ENCODE peak calls at places on chromosomes 2 and 18, in eight cellular contexts. N is kidney epithelial cell, I is heart left ventricle, R is AG09309, W is activated B cell treated with CpG ODN at 0.5 μM for 24 hours, T is HFFc6, F is uterus, Q is tibial nerve. S is an unnamed sample.

GRCh38 chr18:50092250-50092780 is 102.6 kb downstream of the MYO5B start:
- DNase-seq in N (no peak), I (no peak), T (no peak), Q (no peak), F (no peak), R (no peak), W (no peak), S (no peak)

GRCh38 chr18:394997-395383 is 105.5 kb downstream of the COLEC12 start:
- DNase-seq in R (peak), F (peak), N (peak), Q (no peak), T (peak), W (no peak), I (no peak), S (no peak)

GRCh38 chr2:60641866-60642788 is 88.7 kb upstream of the BCL11A start:
- DNase-seq in R (peak), T (peak), W (no peak), F (no peak), I (no peak), N (no peak), Q (peak), S (no peak)

GRCh38 chr2:25146896-25147295 is 21.5 kb downstream of the POMC start:
- DNase-seq in I (no peak), T (no peak), W (no peak), R (no peak), N (no peak), Q (no peak), F (no peak), S (no peak)

GRCh38 chr2:224982226-224982625 is 60.0 kb downstream of the DOCK10 start:
- DNase-seq in R (no peak), F (no peak), Q (no peak), N (no peak), I (no peak), W (no peak), T (no peak), S (no peak)

GRCh38 chr2:234494361-234495075 is 2.4 kb downstream of the ARL4C start:
- DNase-seq in Q (no peak), F (no peak), I (no peak), W (no peak), R (no peak), T (no peak), N (no peak), S (no peak)

GRCh38 chr2:58131191-58132011 is 84.8 kb downstream of the VRK2 start:
- DNase-seq in R (no peak), I (peak), N (no peak), T (no peak), Q (peak), W (no peak), F (peak), S (no peak)

GRCh38 chr2:71880846-71881610 is 266.6 kb downstream of the CYP26B1 start:
- DNase-seq in T (peak), R (no peak), N (no peak), W (no peak), I (no peak), F (peak), Q (peak), S (peak)

GRCh38 chr18:56541340-56541739 is 97.1 kb downstream of the TXNL1 start:
- DNase-seq in W (no peak), N (no peak), Q (no peak), F (no peak), I (no peak), T (no peak), R (no peak), S (no peak)

GRCh38 chr2:10375570-10376266 is 72.4 kb downstream of the ODC1 start:
- DNase-seq in R (no peak), F (no peak), Q (no peak), W (no peak), I (no peak), N (no peak), T (no peak), S (no peak)

GRCh38 chr2:25034081-25034480 is 7.8 kb upstream of the EFR3B start:
- DNase-seq in R (no peak), I (no peak), N (no peak), Q (no peak), T (no peak), F (no peak), W (no peak), S (no peak)

GRCh38 chr2:64770137-64770780 is 116.5 kb upstream of the SERTAD2 start:
- DNase-seq in T (peak), R (no peak), N (no peak), F (no peak), W (no peak), Q (no peak), I (no peak), S (no peak)

GRCh38 chr2:165287083-165287778 is 48.0 kb downstream of the SCN2A start:
- DNase-seq in I (no peak), F (no peak), R (no peak), W (no peak), N (no peak), Q (no peak), T (no peak), S (no peak)

GRCh38 chr2:233353769-233354499 is at the start of gene DGKD:
- DNase-seq in R (no peak), N (no peak), Q (peak), F (peak), W (peak), I (peak), T (no peak), S (peak)

GRCh38 chr18:11042247-11042646 is 107.1 kb downstream of the PIEZO2 start:
- DNase-seq in W (no peak), R (no peak), Q (no peak), I (peak), N (no peak), F (no peak), T (no peak), S (no peak)

GRCh38 chr2:30509716-30510115 is 62.7 kb downstream of the LCLAT1 start:
- DNase-seq in F (no peak), R (no peak), W (no peak), T (no peak), Q (no peak), N (no peak), I (no peak), S (no peak)

GRCh38 chr18:32548688-32549087 is 78.0 kb upstream of the GAREM1 start:
- DNase-seq in R (no peak), I (no peak), T (no peak), W (no peak), Q (no peak), F (no peak), N (no peak), S (no peak)

GRCh38 chr2:95345415-95346235 is 48.5 kb downstream of the KCNIP3 start:
- DNase-seq in N (no peak), W (peak), I (peak), Q (peak), T (peak), F (peak), R (peak), S (peak)

GRCh38 chr18:3679254-3679653 is 229.3 kb downstream of the TGIF1 start:
- DNase-seq in T (no peak), R (no peak), Q (no peak), N (no peak), F (no peak), W (no peak), I (no peak), S (no peak)

GRCh38 chr2:64220285-64220684 is 76.1 kb upstream of the PELI1 start:
- DNase-seq in R (no peak), Q (no peak), W (no peak), F (no peak), I (no peak), T (no peak), N (no peak), S (no peak)

GRCh38 chr2:19035238-19035637 is 323.2 kb downstream of the OSR1 start:
- DNase-seq in I (peak), W (no peak), N (no peak), F (peak), R (no peak), Q (peak), T (no peak), S (no peak)

GRCh38 chr2:6760132-6760531 is 105.6 kb downstream of the CMPK2 start:
- DNase-seq in N (no peak), T (no peak), F (no peak), Q (no peak), W (no peak), R (no peak), I (no peak), S (no peak)

GRCh38 chr2:199433204-199433832 is 24.4 kb downstream of the SATB2 start:
- DNase-seq in R (no peak), F (no peak), T (no peak), I (no peak), N (no peak), Q (no peak), W (no peak), S (no peak)

GRCh38 chr2:1817256-1818127 is 73.2 kb upstream of the PXDN start:
- DNase-seq in T (peak), W (peak), I (peak), N (peak), Q (peak), F (peak), R (peak), S (peak)

GRCh38 chr2:101775092-101775491 is 77.6 kb downstream of the MAP4K4 start:
- DNase-seq in Q (no peak), W (no peak), I (no peak), R (no peak), F (no peak), N (no peak), T (no peak), S (no peak)

GRCh38 chr2:30763151-30763660 is 44.0 kb downstream of the CAPN13 start:
- DNase-seq in T (peak), I (no peak), Q (no peak), R (no peak), N (no peak), W (no peak), F (no peak), S (no peak)

GRCh38 chr2:60544059-60544458 is 9.4 kb downstream of the BCL11A start:
- DNase-seq in F (no peak), I (no peak), T (no peak), Q (no peak), W (no peak), R (no peak), N (no peak), S (no peak)

GRCh38 chr18:23258566-23259265 is 123.4 kb downstream of the CABLES1 start:
- DNase-seq in I (no peak), Q (no peak), R (no peak), T (no peak), N (no peak), W (no peak), F (no peak), S (no peak)

GRCh38 chr2:73981081-73981968 is 3.4 kb upstream of the TET3 start:
- DNase-seq in W (peak), I (peak), T (no peak), Q (no peak), F (no peak), R (no peak), N (no peak), S (no peak)

GRCh38 chr2:132741754-132742153 is 71.7 kb upstream of the LYPD1 start:
- DNase-seq in R (no peak), F (no peak), T (no peak), N (no peak), W (no peak), I (no peak), Q (no peak), S (no peak)

GRCh38 chr18:8754995-8755955 is 49.9 kb downstream of the MTCL1 start:
- DNase-seq in F (no peak), I (no peak), R (no peak), N (no peak), T (peak), Q (no peak), W (no peak), S (no peak)

GRCh38 chr2:11357428-11357972 is 13.1 kb upstream of the ROCK2 start:
- DNase-seq in T (no peak), N (no peak), I (no peak), R (no peak), Q (no peak), F (no peak), W (no peak), S (no peak)

GRCh38 chr18:32393407-32393806 is 77.3 kb downstream of the GAREM1 start:
- DNase-seq in R (no peak), I (no peak), T (no peak), N (no peak), W (no peak), Q (no peak), F (no peak), S (no peak)

GRCh38 chr18:62523631-62524442 is 1.0 kb downstream of the ZCCHC2 start:
- DNase-seq in N (no peak), Q (peak), T (peak), F (peak), I (peak), W (no peak), R (no peak), S (peak)

GRCh38 chr2:116917196-116917595 is 897.3 kb upstream of the DDX18 start:
- DNase-seq in T (no peak), W (no peak), N (no peak), I (no peak), F (no peak), Q (no peak), R (no peak), S (no peak)

GRCh38 chr2:240598311-240598911 is 11.9 kb downstream of the CAPN10 start:
- DNase-seq in R (no peak), F (peak), Q (no peak), W (no peak), N (no peak), I (peak), T (no peak), S (no peak)

GRCh38 chr18:72181241-72181764 is 362.8 kb downstream of the CBLN2 start:
- DNase-seq in T (no peak), Q (no peak), I (no peak), N (no peak), R (no peak), F (no peak), W (no peak), S (no peak)

GRCh38 chr18:63412949-63413348 is 9.3 kb downstream of the VPS4B start:
- DNase-seq in I (no peak), F (no peak), N (no peak), R (no peak), T (no peak), W (no peak), Q (no peak), S (no peak)

GRCh38 chr2:1569879-1570450 is 156.7 kb downstream of the TPO start:
- DNase-seq in F (no peak), N (no peak), R (no peak), Q (no peak), T (no peak), I (no peak), W (peak), S (no peak)

GRCh38 chr2:10924441-10924840 is 12.7 kb downstream of the KCNF1 start:
- DNase-seq in N (no peak), R (no peak), W (no peak), I (no peak), T (no peak), Q (no peak), F (no peak), S (no peak)

GRCh38 chr2:162091325-162092007 is 17.5 kb upstream of the DPP4 start:
- DNase-seq in T (peak), I (no peak), R (no peak), Q (no peak), N (peak), F (no peak), W (no peak), S (no peak)
- TF ChIP-seq CTCF in T (peak), I (no peak), R (peak), Q (no peak), N (peak), F (no peak), W (no peak), S (no peak)

GRCh38 chr2:196365132-196365531 is 193.8 kb upstream of the STK17B start:
- DNase-seq in Q (no peak), T (no peak), N (no peak), W (no peak), I (no peak), R (no peak), F (no peak), S (no peak)

GRCh38 chr2:196369967-196370366 is 198.6 kb upstream of the STK17B start:
- DNase-seq in I (no peak), T (no peak), F (no peak), R (no peak), N (no peak), W (no peak), Q (no peak), S (no peak)

GRCh38 chr2:196365923-196366322 is 194.5 kb upstream of the STK17B start:
- DNase-seq in N (no peak), Q (no peak), F (no peak), I (no peak), R (no peak), T (no peak), W (no peak), S (no peak)

GRCh38 chr2:196368546-196369225 is 197.3 kb upstream of the STK17B start:
- DNase-seq in W (no peak), I (no peak), Q (no peak), T (no peak), R (no peak), F (no peak), N (no peak), S (no peak)

GRCh38 chr2:196367633-196368032 is 196.3 kb upstream of the STK17B start:
- DNase-seq in W (no peak), Q (no peak), F (no peak), N (no peak), T (no peak), R (no peak), I (no peak), S (no peak)
- TF ChIP-seq CTCF in W (no peak), Q (no peak), F (no peak), N (no peak), T (no peak), R (no peak), I (no peak), S (no peak)

GRCh38 chr18:70172225-70172624 is 33.3 kb downstream of the RTTN start:
- DNase-seq in N (no peak), T (peak), F (no peak), W (no peak), Q (no peak), I (no peak), R (no peak), S (no peak)
- TF ChIP-seq CTCF in N (peak), T (peak), F (no peak), W (no peak), Q (no peak), I (peak), R (peak), S (no peak)

GRCh38 chr2:106931742-106932335 is 45.9 kb upstream of the ST6GAL2 start:
- DNase-seq in I (no peak), T (no peak), Q (no peak), R (no peak), N (no peak), F (no peak), W (no peak), S (no peak)

GRCh38 chr2:106932644-106933043 is 46.7 kb upstream of the ST6GAL2 start:
- DNase-seq in N (no peak), F (no peak), Q (no peak), I (no peak), R (no peak), T (no peak), W (no peak), S (no peak)
- TF ChIP-seq CTCF in N (no peak), F (no peak), Q (no peak), I (no peak), R (no peak), T (peak), W (no peak), S (no peak)

DNA sequence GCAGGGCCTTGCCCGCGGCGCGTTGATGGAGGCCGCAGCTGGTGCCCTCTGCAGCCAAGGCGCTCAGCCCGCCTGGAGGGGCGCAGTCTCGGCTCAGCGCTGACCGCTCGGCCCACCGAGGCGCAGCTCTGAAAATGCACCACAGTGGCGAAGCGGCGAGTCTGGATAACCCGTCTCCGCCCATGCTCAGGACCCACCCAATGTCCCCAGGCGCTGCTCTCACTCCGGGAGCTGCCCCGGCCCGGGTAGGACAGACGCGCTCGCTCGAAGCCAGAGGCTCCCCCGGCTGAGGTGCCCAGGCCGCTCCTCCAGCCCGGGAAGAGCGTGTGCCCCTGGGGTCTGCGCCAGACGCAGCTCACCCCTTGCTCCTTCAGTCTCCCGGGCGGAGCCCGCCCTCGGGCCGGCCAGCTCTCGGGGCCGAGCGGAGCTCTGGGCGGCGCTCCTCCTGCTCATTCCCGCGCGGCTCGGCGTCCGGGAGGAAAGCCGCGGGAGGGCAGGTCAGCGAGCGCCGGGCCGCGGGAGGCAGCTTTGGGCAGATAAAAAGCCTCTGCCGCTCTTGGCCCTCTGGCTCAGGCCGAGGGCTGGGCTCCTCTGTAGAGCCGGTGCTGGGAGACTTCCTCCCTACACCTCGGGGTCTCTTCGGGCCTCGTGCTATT is 1.6 kb upstream of the TBR1 start:
- DNase-seq in I (no peak), T (peak), N (no peak), R (no peak), F (no peak), W (no peak), Q (no peak), S (no peak)
- TF ChIP-seq CTCF in I (no peak), T (peak), N (no peak), R (no peak), F (no peak), W (no peak), Q (no peak), S (no peak)

GRCh38 chr2:118882693-118883336 is 35.4 kb upstream of the EN1 start:
- DNase-seq in R (peak), I (peak), Q (peak), T (peak), W (peak), N (no peak), F (peak), S (peak)
- TF ChIP-seq CTCF in R (peak), I (peak), Q (peak), T (peak), W (no peak), N (peak), F (peak), S (peak)

DNA sequence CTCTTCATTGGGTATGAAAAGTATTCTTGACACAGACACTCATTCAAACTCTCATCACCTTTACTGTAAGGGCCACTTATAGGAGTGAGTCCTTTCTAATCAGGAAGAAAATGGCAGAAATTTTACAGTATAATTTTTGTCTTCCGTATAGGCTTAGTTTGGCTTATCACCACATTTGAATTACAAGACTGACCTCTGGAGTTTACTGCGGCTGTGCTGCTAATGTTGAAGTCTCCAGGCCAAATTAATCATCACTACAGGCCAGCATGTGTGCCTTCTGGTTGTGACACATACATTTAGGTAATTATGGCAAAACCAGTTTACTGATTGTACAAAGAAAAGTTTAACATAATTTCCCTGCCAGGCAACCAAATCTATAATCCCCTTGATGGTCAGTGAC is 753.6 kb upstream of the GCFC2 start:
- DNase-seq in Q (no peak), F (no peak), N (no peak), T (no peak), R (no peak), I (no peak), W (no peak), S (no peak)
- TF ChIP-seq CTCF in Q (no peak), F (no peak), N (no peak), T (no peak), R (no peak), I (no peak), W (no peak), S (no peak)

GRCh38 chr2:121650554-121650930 is 1.3 kb upstream of the CLASP1 start:
- DNase-seq in I (no peak), N (no peak), T (no peak), R (no peak), F (no peak), W (peak), Q (no peak), S (peak)

GRCh38 chr2:121648611-121649401 is 456 bp downstream of the CLASP1 start:
- DNase-seq in I (peak), N (no peak), R (no peak), T (peak), Q (peak), W (peak), F (no peak), S (peak)

GRCh38 chr2:121649652-121650553 is 641 bp upstream of the CLASP1 start:
- DNase-seq in R (peak), T (peak), N (peak), F (peak), I (peak), Q (peak), W (peak), S (peak)

GRCh38 chr2:121649402-121649651 is at the start of gene CLASP1:
- DNase-seq in R (peak), N (peak), W (peak), T (peak), I (peak), F (peak), Q (peak), S (peak)

DNA sequence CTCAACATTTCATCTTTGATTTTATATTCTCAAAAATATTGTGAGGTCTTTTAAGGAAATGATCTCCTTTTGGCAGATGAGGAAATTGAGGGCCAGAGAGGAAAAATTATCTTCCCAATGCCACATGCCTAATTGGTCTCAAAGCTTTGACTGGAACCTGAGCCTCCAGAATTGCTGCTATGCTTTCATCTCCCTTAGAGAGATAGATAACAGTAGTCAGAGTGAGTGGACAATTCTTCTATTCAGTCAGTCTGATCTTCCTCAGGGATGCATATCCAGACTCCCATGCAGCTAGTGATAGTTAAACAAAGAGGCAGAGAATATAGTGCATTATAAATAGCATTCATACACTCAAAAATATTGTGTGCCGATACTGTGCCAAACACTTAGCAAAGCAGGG is 3.8 kb upstream of the CLASP1 start:
- DNase-seq in T (no peak), Q (no peak), R (no peak), I (no peak), W (no peak), N (no peak), F (no peak), S (no peak)
- TF ChIP-seq CTCF in T (no peak), Q (no peak), R (no peak), I (no peak), W (no peak), N (no peak), F (no peak), S (no peak)